ENCODE peak calls at places on chromosome 5, in four cellular contexts. H is left lung, X is choroid plexus epithelial cell, O is fibroblast of mammary gland. G is an unnamed sample.

GRCh38 chr5:83077662-83078261 is 415 bp downstream of the XRCC4 start:
- DNase-seq in H (no peak), X (peak; percentile 33), O (peak; percentile 43), G (no peak)

GRCh38 chr5:113510836-113511451 is 2.5 kb upstream of the YTHDC2 start:
- DNase-seq in H (no peak), X (peak; percentile 80), O (peak; percentile 70), G (no peak)

GRCh38 chr5:67030289-67031069 is 166.1 kb downstream of the CD180 start:
- DNase-seq in H (no peak), X (peak; percentile 43), O (peak; percentile 44), G (no peak)

GRCh38 chr5:174444791-174445190 is 279.6 kb upstream of the MSX2 start:
- DNase-seq in H (no peak), X (no peak), O (no peak), G (peak; percentile 20)

GRCh38 chr5:1634337-1634661 is 110.5 kb upstream of the LPCAT1 start:
- DNase-seq in H (no peak), X (no peak), O (no peak), G (no peak)

GRCh38 chr5:109038209-109038840 is 290.6 kb downstream of the FER start:
- DNase-seq in H (no peak), X (peak; percentile 42), O (peak; percentile 58), G (no peak)

GRCh38 chr5:115637507-115637906 is 11.7 kb upstream of the TMED7 start:
- DNase-seq in H (no peak), X (no peak), O (no peak), G (no peak)

GRCh38 chr5:135008981-135009735 is 24.9 kb downstream of the PITX1 start:
- DNase-seq in H (no peak), X (no peak), O (no peak), G (no peak)

GRCh38 chr5:10555134-10555733 is 8.6 kb upstream of the ANKRD33B start:
- DNase-seq in H (no peak), X (peak; percentile 42), O (peak; percentile 92), G (no peak)

GRCh38 chr5:143106175-143106574 is 297.3 kb downstream of the NR3C1 start:
- DNase-seq in H (no peak), X (peak; percentile 31), O (peak; percentile 80), G (no peak)

GRCh38 chr5:912356-913091 is 19.8 kb downstream of the TRIP13 start:
- DNase-seq in H (no peak), X (peak; percentile 86), O (peak; percentile 96), G (no peak)

GRCh38 chr5:146079695-146080361 is 25.5 kb downstream of the PLAC8L1 start:
- DNase-seq in H (no peak), X (peak; percentile 20), O (peak; percentile 34), G (no peak)

GRCh38 chr5:74063821-74064598 is 438.0 kb downstream of the ARHGEF28 start:
- DNase-seq in H (no peak), X (peak; percentile 68), O (peak; percentile 78), G (no peak)

GRCh38 chr5:124639095-124639665 is 107.3 kb downstream of the ZNF608 start:
- DNase-seq in H (no peak), X (no peak), O (no peak), G (no peak)

GRCh38 chr5:55149396-55149795 is 10.6 kb upstream of the GPX8 start:
- DNase-seq in H (no peak), X (no peak), O (peak; percentile 19), G (no peak)

GRCh38 chr5:136506131-136506530 is 140.8 kb upstream of the TRPC7 start:
- DNase-seq in H (no peak), X (no peak), O (no peak), G (no peak)

GRCh38 chr5:135827965-135828792 is 6.3 kb upstream of the SLC25A48 start:
- DNase-seq in H (no peak), X (no peak), O (no peak), G (no peak)

GRCh38 chr5:43711496-43711895 is 108.5 kb downstream of the NNT start:
- DNase-seq in H (no peak), X (peak; percentile 69), O (peak; percentile 30), G (no peak)

GRCh38 chr5:137254153-137254552 is 245.0 kb downstream of the SPOCK1 start:
- DNase-seq in H (no peak), X (peak; percentile 4), O (peak; percentile 94), G (no peak)

GRCh38 chr5:156042726-156043125 is 284.2 kb upstream of the SGCD start:
- DNase-seq in H (no peak), X (no peak), O (no peak), G (no peak)

GRCh38 chr5:134845852-134846640 is at the start of gene C5orf24:
- DNase-seq in H (peak; percentile 95), X (peak; percentile 98), O (peak; percentile 95), G (peak; percentile 85)

GRCh38 chr5:78777901-78778300 is 129.3 kb upstream of the LHFPL2 start:
- DNase-seq in H (no peak), X (no peak), O (no peak), G (no peak)

GRCh38 chr5:95730730-95731570 is at the start of gene RHOBTB3:
- DNase-seq in H (peak; percentile 93), X (peak; percentile 94), O (peak; percentile 89), G (peak; percentile 87)

GRCh38 chr5:96033116-96033515 is 71.5 kb upstream of the ELL2 start:
- DNase-seq in H (no peak), X (no peak), O (no peak), G (no peak)

GRCh38 chr5:135192351-135192750 is 158.3 kb upstream of the PITX1 start:
- DNase-seq in H (no peak), X (no peak), O (no peak), G (no peak)

GRCh38 chr5:40437452-40437861 is 242.3 kb upstream of the PTGER4 start:
- DNase-seq in H (peak; percentile 45), X (peak; percentile 94), O (peak; percentile 91), G (no peak)

GRCh38 chr5:1526151-1526631 is 2.4 kb upstream of the LPCAT1 start:
- DNase-seq in H (no peak), X (no peak), O (no peak), G (no peak)

GRCh38 chr5:107092695-107093094 is 578.0 kb downstream of the EFNA5 start:
- DNase-seq in H (no peak), X (no peak), O (peak; percentile 12), G (no peak)

GRCh38 chr5:176884571-176884890 is 14.6 kb downstream of the HK3 start:
- DNase-seq in H (no peak), X (no peak), O (no peak), G (no peak)

GRCh38 chr5:127313847-127314473 is 23.4 kb downstream of the MEGF10 start:
- DNase-seq in H (peak; percentile 43), X (peak; percentile 70), O (peak; percentile 63), G (peak; percentile 69)

GRCh38 chr5:80963966-80964481 is 3.9 kb downstream of the RASGRF2 start:
- DNase-seq in H (no peak), X (peak; percentile 59), O (peak; percentile 35), G (no peak)

GRCh38 chr5:75948441-75948840 is 134.7 kb upstream of the SV2C start:
- DNase-seq in H (no peak), X (no peak), O (no peak), G (no peak)

GRCh38 chr5:159218595-159219023 is 9.3 kb upstream of the RNF145 start:
- DNase-seq in H (no peak), X (peak; percentile 60), O (no peak), G (no peak)

GRCh38 chr5:96968614-96969013 is 32.7 kb downstream of the LNPEP start:
- DNase-seq in H (no peak), X (peak; percentile 47), O (no peak), G (no peak)

GRCh38 chr5:108560581-108560980 is 178.7 kb upstream of the FBXL17 start:
- DNase-seq in H (no peak), X (peak; percentile 35), O (peak; percentile 93), G (no peak)

GRCh38 chr5:27815061-27815460 is 776.7 kb upstream of the CDH9 start:
- DNase-seq in H (no peak), X (peak; percentile 37), O (no peak), G (no peak)

GRCh38 chr5:2711446-2712425 is 39.7 kb downstream of the IRX2 start:
- DNase-seq in H (no peak), X (no peak), O (no peak), G (no peak)

GRCh38 chr5:172603425-172603824 is 37.6 kb upstream of the NEURL1B start:
- DNase-seq in H (no peak), X (peak; percentile 23), O (peak; percentile 30), G (no peak)

GRCh38 chr5:59660737-59661136 is 232.8 kb downstream of the PDE4D start:
- DNase-seq in H (no peak), X (peak; percentile 82), O (peak; percentile 47), G (no peak)
- TF ChIP-seq CTCF in H (no peak), X (peak; percentile 61), O (peak; percentile 53), G (peak; percentile 13)

GRCh38 chr5:36392186-36392585 is 90.5 kb upstream of the RANBP3L start:
- DNase-seq in H (no peak), X (no peak), O (no peak), G (no peak)

GRCh38 chr5:36395260-36395659 is 93.6 kb upstream of the RANBP3L start:
- DNase-seq in H (no peak), X (no peak), O (no peak), G (no peak)

GRCh38 chr5:36393656-36394438 is 92.1 kb upstream of the RANBP3L start:
- DNase-seq in H (no peak), X (no peak), O (peak; percentile 13), G (no peak)

GRCh38 chr5:36390640-36391039 is 88.9 kb upstream of the RANBP3L start:
- DNase-seq in H (no peak), X (no peak), O (no peak), G (no peak)

GRCh38 chr5:36392818-36393217 is 91.1 kb upstream of the RANBP3L start:
- DNase-seq in H (no peak), X (peak; percentile 65), O (peak; percentile 78), G (no peak)
- TF ChIP-seq CTCF in H (no peak), X (no peak), O (no peak), G (no peak)

GRCh38 chr5:138583984-138584637 is 8.9 kb upstream of the HSPA9 start:
- DNase-seq in H (no peak), X (no peak), O (no peak), G (no peak)
- TF ChIP-seq CTCF in H (no peak), X (no peak), O (no peak), G (no peak)

DNA sequence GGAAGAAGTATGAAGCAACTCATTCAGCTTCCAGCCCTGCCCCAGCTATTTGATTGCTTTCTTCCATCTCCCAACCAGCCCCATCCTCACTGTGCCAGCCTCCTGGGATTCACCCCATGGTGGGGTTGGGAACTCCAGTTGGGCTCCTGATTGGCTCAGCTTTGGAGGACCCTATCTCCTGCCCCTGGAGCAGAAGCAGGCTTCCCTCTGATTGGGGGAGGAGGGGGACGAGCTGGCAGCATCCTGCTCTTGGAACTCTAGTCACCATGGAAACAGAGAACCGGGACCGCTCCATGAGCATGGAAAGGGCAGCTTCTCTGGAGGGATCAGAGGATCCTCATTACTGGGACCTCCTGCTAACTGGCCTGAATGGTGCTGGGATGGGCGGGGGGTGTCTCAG is 2.6 kb downstream of the SLC6A7 start:
- DNase-seq in H (no peak), X (no peak), O (no peak), G (no peak)
- TF ChIP-seq CTCF in H (no peak), X (no peak), O (no peak), G (no peak)

DNA sequence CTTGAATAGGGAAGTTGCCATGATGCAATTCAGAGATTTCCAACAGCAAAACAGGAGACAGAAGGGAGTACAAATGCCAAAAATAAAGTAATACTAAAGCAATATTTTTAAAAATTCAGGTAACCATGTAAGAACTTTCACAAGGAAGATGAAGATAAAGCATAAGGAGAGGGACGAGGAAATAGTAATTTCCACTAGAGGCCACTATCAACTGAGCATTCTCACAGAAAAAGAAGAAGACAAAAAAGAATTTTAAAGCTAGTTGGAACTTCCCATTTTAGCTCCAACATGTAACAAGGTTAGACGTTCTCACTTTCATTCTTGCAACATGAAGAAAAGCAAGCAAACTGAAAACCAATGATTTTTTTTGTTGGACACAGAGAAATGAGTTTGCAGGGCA is 779.9 kb upstream of the CDH6 start:
- DNase-seq in H (no peak), X (peak; percentile 39), O (no peak), G (no peak)
- TF ChIP-seq CTCF in H (no peak), X (no peak), O (no peak), G (no peak)